ENCODE peak calls at places on chromosomes 4 and X, in eight cellular contexts. G is small intestine, H is hepatocyte, O is H1, Y is IMR-90, I is lower lobe of right lung, P is thoracic aorta, N is left lung. Q is an unnamed sample. For H3K9me3, the result is how much of the 10 kb centered on the place peaks cover.

GRCh38 chr4:76779740-76780459 is 118.0 kb downstream of the SOWAHB start:
- DNase-seq in P (no peak), H (no peak), N (no peak), G (no peak), I (no peak), O (no peak), Y (peak), Q (no peak)

GRCh38 chr4:133903029-133903428 is 298.6 kb downstream of the PABPC4L start:
- DNase-seq in H (no peak), Y (no peak), P (no peak), G (no peak), N (no peak), O (no peak), I (no peak), Q (no peak)

GRCh38 chrX:16664059-16664458 is 14.1 kb downstream of the S100G start:
- DNase-seq in P (no peak), G (no peak), O (no peak), Y (peak), I (no peak), N (no peak), H (no peak), Q (no peak)

GRCh38 chr4:153611679-153612078 is 72.4 kb upstream of the TLR2 start:
- DNase-seq in G (no peak), P (no peak), H (no peak), Y (peak), I (no peak), N (no peak), O (no peak), Q (no peak)

GRCh38 chrX:108224727-108225455 is 133.3 kb downstream of the ATG4A start:
- DNase-seq in O (no peak), N (no peak), Y (peak), G (peak), I (no peak), H (peak), P (no peak), Q (no peak)

GRCh38 chrX:39730671-39731389 is 366.9 kb downstream of the BCOR start:
- DNase-seq in I (peak), N (peak), H (peak), O (peak), Y (peak), G (peak), P (peak), Q (no peak)

GRCh38 chrX:38806875-38807601 is 5.8 kb downstream of the MID1IP1 start:
- DNase-seq in N (no peak), H (peak), P (no peak), O (no peak), G (peak), I (no peak), Y (no peak), Q (no peak)

GRCh38 chrX:134548257-134548732 is 88.3 kb downstream of the HPRT1 start:
- DNase-seq in O (no peak), I (no peak), H (no peak), G (peak), N (no peak), P (no peak), Y (no peak), Q (no peak)

GRCh38 chrX:64190136-64190740 is 15.3 kb downstream of the AMER1 start:
- DNase-seq in O (no peak), P (no peak), H (no peak), Y (no peak), N (no peak), G (no peak), I (no peak), Q (no peak)

GRCh38 chrX:64192040-64192439 is 13.5 kb downstream of the AMER1 start:
- DNase-seq in N (no peak), H (no peak), G (no peak), Y (no peak), O (no peak), P (no peak), I (no peak), Q (no peak)

GRCh38 chrX:64192673-64193072 is 12.8 kb downstream of the AMER1 start:
- DNase-seq in G (no peak), N (no peak), H (no peak), Y (no peak), I (no peak), O (no peak), P (no peak), Q (no peak)

GRCh38 chrX:64188901-64189300 is 16.6 kb downstream of the AMER1 start:
- DNase-seq in Y (no peak), I (no peak), P (no peak), O (no peak), N (no peak), G (no peak), H (no peak), Q (no peak)

GRCh38 chrX:64191281-64192010 is 14.1 kb downstream of the AMER1 start:
- DNase-seq in Y (no peak), N (no peak), I (no peak), P (no peak), O (no peak), G (no peak), H (no peak), Q (no peak)
- H3K27ac ChIP-seq in Y (no peak), N (no peak), I (no peak), P (no peak), O (no peak), G (no peak), H (no peak), Q (no peak)

GRCh38 chr4:19944251-19944650 is 307.5 kb upstream of the SLIT2 start:
- DNase-seq in O (no peak), I (no peak), H (no peak), N (no peak), Y (no peak), G (no peak), P (no peak), Q (no peak)

GRCh38 chr4:19945501-19945900 is 306.2 kb upstream of the SLIT2 start:
- DNase-seq in N (no peak), Y (peak), P (no peak), H (no peak), O (no peak), I (no peak), G (no peak), Q (no peak)

GRCh38 chr4:19945979-19946380 is 305.7 kb upstream of the SLIT2 start:
- DNase-seq in G (no peak), H (peak), N (no peak), O (no peak), P (no peak), Y (peak), I (no peak), Q (no peak)

GRCh38 chr4:19947349-19947748 is 304.4 kb upstream of the SLIT2 start:
- DNase-seq in I (no peak), Y (peak), H (no peak), O (no peak), N (no peak), P (no peak), G (no peak), Q (no peak)

DNA sequence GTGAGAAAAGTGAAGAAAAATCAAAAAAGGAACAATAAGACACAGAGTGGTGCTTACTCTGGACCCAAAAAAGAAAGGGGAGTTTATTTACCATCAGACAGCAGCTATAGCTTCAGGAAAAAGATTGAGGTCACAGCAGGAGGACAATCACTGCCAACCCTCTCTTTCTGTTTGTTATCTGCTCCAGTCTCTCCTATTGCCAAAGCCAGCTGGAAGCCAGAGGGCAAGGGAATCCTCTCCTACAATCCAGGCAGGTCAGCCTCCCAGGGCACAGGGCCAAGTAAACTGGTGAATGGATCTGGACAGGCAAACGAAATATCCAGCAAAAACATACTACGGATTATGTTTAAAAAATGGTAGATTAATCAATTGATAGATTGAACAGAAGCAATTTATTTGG is 306.9 kb upstream of the SLIT2 start:
- DNase-seq in G (no peak), H (no peak), Y (no peak), N (no peak), P (no peak), O (no peak), I (no peak), Q (no peak)
- H3K9me3 ChIP-seq in G (under half), H (under half), Y (under half), N (under half), P (under half), O (under half), I (under half), Q (under half)

DNA sequence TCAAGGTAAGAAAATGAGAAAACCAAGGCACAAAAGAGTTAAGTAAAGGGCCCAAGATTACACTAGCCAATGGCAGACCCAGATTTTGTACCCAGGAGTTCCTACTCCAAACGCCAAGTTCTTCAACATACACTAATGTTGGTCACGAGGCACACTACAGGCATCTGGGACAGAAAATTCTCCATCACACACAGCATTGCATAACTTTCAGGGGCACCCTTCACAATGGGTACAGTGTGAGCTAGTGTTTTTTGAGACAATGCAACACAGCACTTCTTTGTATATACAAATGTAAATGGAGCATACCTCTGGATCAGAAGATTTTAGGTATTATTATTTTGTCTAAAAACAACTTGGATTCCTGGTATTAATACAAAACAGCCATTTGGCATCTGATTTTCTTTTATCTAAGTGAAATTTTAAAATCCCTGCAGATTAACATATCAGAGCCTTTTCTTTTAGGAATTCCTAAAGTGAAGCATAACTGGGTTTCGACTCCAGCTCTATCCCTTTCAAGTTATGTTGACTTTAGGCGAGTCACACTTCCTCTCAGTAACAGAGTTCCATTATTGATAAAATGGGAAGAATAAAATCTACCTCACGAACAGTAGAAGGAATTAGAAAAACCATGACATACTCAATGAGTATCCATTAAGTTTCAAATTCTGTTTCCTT is 41.1 kb downstream of the ADGRA3 start:
- DNase-seq in G (no peak), I (no peak), P (no peak), Y (peak), H (no peak), O (no peak), N (no peak), Q (no peak)
- H3K27ac ChIP-seq in G (no peak), I (no peak), P (no peak), Y (no peak), H (peak), O (no peak), N (no peak), Q (no peak)

GRCh38 chrX:53081925-53082772 is at the start of gene TSPYL2:
- DNase-seq in O (peak), N (peak), I (peak), Y (peak), G (peak), P (peak), H (peak), Q (peak)
- H3K9me3 ChIP-seq in O (under half), N (under half), I (under half), Y (under half), G (under half), P (under half), H (under half), Q (under half)

GRCh38 chr4:22668702-22669101 is 24.0 kb upstream of the GBA3 start:
- DNase-seq in P (no peak), O (no peak), I (no peak), H (no peak), N (no peak), Y (no peak), G (no peak), Q (no peak)
- H3K27ac ChIP-seq in P (no peak), O (no peak), I (no peak), H (no peak), N (peak), Y (no peak), G (no peak), Q (no peak)

Q was measured in esophagus squamous epithelium.